ENCODE peak calls at places on chromosomes 2 and 18, in six cellular contexts. Z, S, Q, W, U and Y are unnamed samples.

GRCh38 chr2:27081984-27082772 is 3.8 kb downstream of the EMILIN1 start:
- DNase-seq in Z (no peak), S (no peak), Q (no peak), W (no peak), U (no peak), Y (no peak)

GRCh38 chr18:33820517-33821368 is 242.7 kb downstream of the ASXL3 start:
- DNase-seq in Z (no peak), S (no peak), Q (no peak), W (no peak), U (no peak), Y (peak)

GRCh38 chr2:231593666-231594065 is 1.0 kb downstream of the TEX44 start:
- DNase-seq in Z (no peak), S (no peak), Q (no peak), W (no peak), U (no peak), Y (no peak)

GRCh38 chr2:106575955-106576354 is 88.8 kb downstream of the CD8B2 start:
- DNase-seq in Z (peak), S (no peak), Q (no peak), W (no peak), U (peak), Y (no peak)

GRCh38 chr2:191678437-191679110 is 638 bp downstream of the NABP1 start:
- DNase-seq in Z (no peak), S (peak), Q (peak), W (peak), U (peak), Y (no peak)

GRCh38 chr2:25524507-25524906 is 148.9 kb downstream of the DTNB start:
- DNase-seq in Z (no peak), S (no peak), Q (no peak), W (no peak), U (no peak), Y (no peak)

GRCh38 chr18:74804677-74805076 is 207.0 kb downstream of the ZNF407 start:
- DNase-seq in Z (no peak), S (no peak), Q (no peak), W (no peak), U (no peak), Y (no peak)

GRCh38 chr2:160918909-160919503 is 241.2 kb upstream of the TANK start:
- DNase-seq in Z (peak), S (peak), Q (peak), W (peak), U (peak), Y (no peak)

GRCh38 chr2:217573565-217573964 is 429.2 kb downstream of the TNS1 start:
- DNase-seq in Z (peak), S (no peak), Q (no peak), W (no peak), U (no peak), Y (no peak)

GRCh38 chr2:102604754-102605153 is 14.6 kb upstream of the SLC9A2 start:
- DNase-seq in Z (no peak), S (no peak), Q (no peak), W (no peak), U (no peak), Y (no peak)

GRCh38 chr2:263774-264492 is at the start of gene SH3YL1:
- DNase-seq in Z (peak), S (peak), Q (no peak), W (no peak), U (no peak), Y (peak)

GRCh38 chr2:209901187-209901586 is 101.3 kb upstream of the RPE start:
- DNase-seq in Z (no peak), S (no peak), Q (no peak), W (no peak), U (no peak), Y (no peak)

GRCh38 chr2:206853880-206854279 is 85.4 kb upstream of the CPO start:
- DNase-seq in Z (no peak), S (no peak), Q (no peak), W (no peak), U (no peak), Y (no peak)

GRCh38 chr2:20439503-20439902 is 7.4 kb upstream of the RHOB start:
- DNase-seq in Z (no peak), S (no peak), Q (no peak), W (no peak), U (peak), Y (no peak)

GRCh38 chr2:222268311-222268980 is 30.4 kb downstream of the PAX3 start:
- DNase-seq in Z (no peak), S (no peak), Q (no peak), W (no peak), U (no peak), Y (no peak)

GRCh38 chr18:44520981-44521672 is 159.6 kb upstream of the SETBP1 start:
- DNase-seq in Z (no peak), S (no peak), Q (no peak), W (no peak), U (no peak), Y (no peak)

GRCh38 chr2:231571810-231572209 is 20.9 kb upstream of the TEX44 start:
- DNase-seq in Z (no peak), S (no peak), Q (no peak), W (no peak), U (no peak), Y (no peak)

GRCh38 chr2:157492189-157492773 is 48.4 kb upstream of the CYTIP start:
- DNase-seq in Z (peak), S (peak), Q (no peak), W (peak), U (peak), Y (peak)

GRCh38 chr2:225649274-225649673 is 249.8 kb downstream of the NYAP2 start:
- DNase-seq in Z (no peak), S (no peak), Q (no peak), W (no peak), U (no peak), Y (no peak)

GRCh38 chr2:213086050-213086449 is 65.4 kb downstream of the IKZF2 start:
- DNase-seq in Z (peak), S (no peak), Q (no peak), W (no peak), U (no peak), Y (no peak)

GRCh38 chr2:101895039-101895438 is 96.7 kb upstream of the IL1R2 start:
- DNase-seq in Z (no peak), S (no peak), Q (no peak), W (no peak), U (no peak), Y (no peak)

GRCh38 chr2:53568463-53568862 is 199.1 kb upstream of the CHAC2 start:
- DNase-seq in Z (peak), S (no peak), Q (no peak), W (no peak), U (no peak), Y (no peak)

GRCh38 chr18:51399491-51400122 is 202.1 kb upstream of the MEX3C start:
- DNase-seq in Z (no peak), S (no peak), Q (no peak), W (no peak), U (peak), Y (no peak)

GRCh38 chr18:35324926-35325655 is 19.1 kb downstream of the ZNF24 start:
- DNase-seq in Z (no peak), S (no peak), Q (no peak), W (no peak), U (no peak), Y (no peak)

GRCh38 chr2:160209457-160209856 is 9.4 kb upstream of the ITGB6 start:
- DNase-seq in Z (no peak), S (no peak), Q (no peak), W (no peak), U (no peak), Y (no peak)

GRCh38 chr18:57223160-57223870 is 76.4 kb downstream of the BOD1L2 start:
- DNase-seq in Z (no peak), S (no peak), Q (no peak), W (no peak), U (no peak), Y (no peak)